ENCODE peak calls at places on chromosomes 7 and 10, in ten cellular contexts. N, V, C, K, L, O, T, H, P and S are unnamed samples.

GRCh38 chr7:134140889-134141867 is 14.0 kb downstream of the LRGUK start:
- DNase-seq in C (peak), P (peak), N (peak), T (peak), V (peak), H (peak), O (peak), K (no peak), L (peak), S (peak)

GRCh38 chr7:88391247-88391646 is 84.6 kb upstream of the STEAP4 start:
- DNase-seq in C (no peak), V (no peak), K (no peak), H (no peak), L (no peak), O (no peak), N (no peak), T (no peak), P (no peak), S (no peak)

GRCh38 chr10:86663046-86663345 is 5.3 kb upstream of the LDB3 start:
- DNase-seq in P (no peak), C (no peak), H (no peak), T (no peak), K (no peak), V (no peak), N (no peak), O (no peak), L (no peak), S (peak)

GRCh38 chr10:32972929-32973328 is 14.9 kb upstream of the ITGB1 start:
- DNase-seq in T (no peak), H (no peak), N (no peak), L (no peak), C (no peak), O (no peak), P (no peak), V (no peak), K (no peak), S (no peak)

GRCh38 chr10:44316187-44316921 is 68.5 kb downstream of the CXCL12 start:
- DNase-seq in O (no peak), L (no peak), V (no peak), T (no peak), H (no peak), N (no peak), P (no peak), C (no peak), K (no peak), S (no peak)

GRCh38 chr7:131370523-131370968 is 42.9 kb downstream of the MKLN1 start:
- DNase-seq in K (no peak), C (no peak), H (peak), N (no peak), L (no peak), V (no peak), P (no peak), T (no peak), O (peak), S (no peak)

GRCh38 chr10:132728321-132728720 is 57.6 kb downstream of the NKX6-2 start:
- DNase-seq in C (no peak), O (no peak), P (no peak), T (no peak), L (no peak), N (no peak), H (no peak), V (no peak), K (no peak), S (no peak)

GRCh38 chr10:62323751-62324150 is 50.4 kb upstream of the ZNF365 start:
- DNase-seq in K (no peak), V (no peak), C (no peak), L (no peak), T (no peak), H (no peak), P (no peak), O (no peak), N (no peak), S (no peak)

GRCh38 chr7:4714767-4715384 is 32.8 kb downstream of the FOXK1 start:
- DNase-seq in V (no peak), L (no peak), C (no peak), K (no peak), N (no peak), O (no peak), P (no peak), T (no peak), H (no peak), S (no peak)

GRCh38 chr10:128275405-128275804 is 149.2 kb upstream of the MKI67 start:
- DNase-seq in V (no peak), H (no peak), C (no peak), N (no peak), O (no peak), K (no peak), L (no peak), T (no peak), P (no peak), S (no peak)

GRCh38 chr10:67790534-67791408 is 47.2 kb downstream of the DNAJC12 start:
- DNase-seq in L (no peak), C (no peak), V (no peak), K (no peak), N (no peak), T (no peak), P (no peak), H (peak), O (no peak), S (no peak)

GRCh38 chr10:110137142-110137545 is 70.3 kb upstream of the MXI1 start:
- DNase-seq in K (peak), V (no peak), N (no peak), O (peak), H (peak), T (no peak), P (peak), C (no peak), L (peak), S (no peak)

GRCh38 chr7:136958016-136958415 is 89.6 kb downstream of the CHRM2 start:
- DNase-seq in N (no peak), O (no peak), T (no peak), K (no peak), H (peak), P (no peak), V (no peak), C (no peak), L (no peak), S (no peak)

GRCh38 chr10:45446858-45447257 is 72.8 kb downstream of the ALOX5 start:
- DNase-seq in V (no peak), T (no peak), H (no peak), N (no peak), O (no peak), P (no peak), K (no peak), L (no peak), C (no peak), S (no peak)

GRCh38 chr10:28130267-28130666 is 131.4 kb upstream of the ODAD2 start:
- DNase-seq in H (peak), N (no peak), L (no peak), V (no peak), O (no peak), P (no peak), C (no peak), T (no peak), K (no peak), S (no peak)

GRCh38 chr7:45985902-45986301 is 64.8 kb upstream of the IGFBP3 start:
- DNase-seq in N (no peak), T (no peak), L (no peak), O (peak), P (no peak), H (peak), K (no peak), C (no peak), V (no peak), S (no peak)

GRCh38 chr7:133650067-133650466 is 397.2 kb downstream of the EXOC4 start:
- DNase-seq in T (no peak), P (no peak), K (no peak), L (no peak), N (no peak), O (no peak), V (no peak), C (no peak), H (peak), S (no peak)

GRCh38 chr10:33330543-33331019 is 3.9 kb downstream of the NRP1 start:
- DNase-seq in K (peak), L (peak), C (peak), T (peak), N (peak), O (peak), H (peak), P (peak), V (peak), S (peak)

GRCh38 chr10:82914655-82915136 is 1039.7 kb downstream of the NRG3 start:
- DNase-seq in O (no peak), K (no peak), T (no peak), H (no peak), V (no peak), L (no peak), C (no peak), P (no peak), N (no peak), S (no peak)

GRCh38 chr7:151999337-152000090 is 26.0 kb upstream of the GALNT11 start:
- DNase-seq in L (no peak), O (no peak), V (no peak), K (no peak), H (no peak), P (no peak), T (no peak), C (no peak), N (no peak), S (no peak)

GRCh38 chr7:88291401-88292173 is 15.1 kb downstream of the STEAP4 start:
- DNase-seq in H (peak), C (no peak), T (no peak), P (no peak), O (no peak), K (peak), L (no peak), N (no peak), V (no peak), S (no peak)

GRCh38 chr7:28804990-28805389 is 153.1 kb downstream of the TRIL start:
- DNase-seq in K (no peak), L (no peak), C (no peak), O (peak), H (peak), V (no peak), N (no peak), P (no peak), T (no peak), S (no peak)

GRCh38 chr7:40058636-40059035 is 75.8 kb downstream of the MPLKIP start:
- DNase-seq in H (no peak), L (no peak), O (no peak), T (no peak), V (no peak), C (no peak), P (no peak), N (no peak), K (no peak), S (no peak)

GRCh38 chr10:12720217-12720981 is 281.1 kb downstream of the CCDC3 start:
- DNase-seq in K (peak), P (peak), C (peak), O (no peak), H (peak), T (no peak), V (peak), L (no peak), N (peak), S (peak)

GRCh38 chr7:20330797-20331230 is at the start of gene ITGB8:
- DNase-seq in N (peak), K (no peak), V (no peak), P (no peak), H (no peak), C (no peak), L (no peak), O (no peak), T (peak), S (peak)

GRCh38 chr10:102009801-102010425 is 46.1 kb downstream of the ARMH3 start:
- DNase-seq in V (peak), O (peak), H (peak), N (peak), C (peak), L (peak), P (peak), T (no peak), K (peak), S (no peak)

GRCh38 chr7:101720324-101720723 is 91.2 kb upstream of the MYL10 start:
- DNase-seq in H (no peak), L (no peak), O (no peak), C (no peak), P (no peak), N (no peak), K (no peak), T (no peak), V (no peak), S (no peak)

GRCh38 chr7:23298141-23298851 is 843 bp upstream of the MALSU1 start:
- DNase-seq in C (no peak), K (no peak), T (no peak), P (peak), H (peak), L (no peak), V (peak), N (no peak), O (no peak), S (no peak)
- H3K4me3 ChIP-seq in C (peak), K (peak), T (peak), P (peak), H (no peak), L (peak), V (peak), N (no peak), O (peak), S (peak)

GRCh38 chr7:94393251-94393758 is 1.4 kb upstream of the COL1A2 start:
- DNase-seq in H (no peak), C (peak), L (peak), O (no peak), K (no peak), V (peak), T (no peak), N (no peak), P (peak), S (peak)

GRCh38 chr7:94395141-94396041 is 696 bp downstream of the COL1A2 start:
- DNase-seq in V (peak), P (peak), C (peak), H (peak), O (peak), L (peak), T (no peak), N (peak), K (peak), S (no peak)

GRCh38 chr7:94396044-94396443 is 1.3 kb downstream of the COL1A2 start:
- DNase-seq in C (no peak), P (peak), L (no peak), H (peak), T (no peak), K (no peak), V (peak), N (no peak), O (peak), S (no peak)

GRCh38 chr7:94394058-94394398 is 667 bp upstream of the COL1A2 start:
- DNase-seq in H (no peak), V (peak), N (no peak), K (no peak), O (no peak), L (no peak), T (no peak), P (peak), C (peak), S (peak)

DNA sequence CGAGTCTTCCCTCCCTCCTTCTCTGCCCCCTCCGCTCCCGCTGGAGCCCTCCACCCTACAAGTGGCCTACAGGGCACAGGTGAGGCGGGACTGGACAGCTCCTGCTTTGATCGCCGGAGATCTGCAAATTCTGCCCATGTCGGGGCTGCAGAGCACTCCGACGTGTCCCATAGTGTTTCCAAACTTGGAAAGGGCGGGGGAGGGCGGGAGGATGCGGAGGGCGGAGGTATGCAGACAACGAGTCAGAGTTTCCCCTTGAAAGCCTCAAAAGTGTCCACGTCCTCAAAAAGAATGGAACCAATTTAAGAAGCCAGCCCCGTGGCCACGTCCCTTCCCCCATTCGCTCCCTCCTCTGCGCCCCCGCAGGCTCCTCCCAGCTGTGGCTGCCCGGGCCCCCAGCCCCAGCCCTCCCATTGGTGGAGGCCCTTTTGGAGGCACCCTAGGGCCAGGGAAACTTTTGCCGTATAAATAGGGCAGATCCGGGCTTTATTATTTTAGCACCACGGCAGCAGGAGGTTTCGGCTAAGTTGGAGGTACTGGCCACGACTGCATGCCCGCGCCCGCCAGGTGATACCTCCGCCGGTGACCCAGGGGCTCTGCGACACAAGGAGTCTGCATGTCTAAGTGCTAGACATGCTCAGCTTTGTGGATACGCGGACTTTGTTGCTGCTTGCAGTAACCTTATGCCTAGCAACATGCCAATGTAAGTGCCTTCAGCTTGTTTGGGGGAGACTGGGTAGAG is at the start of gene COL1A2:
- DNase-seq in H (peak), N (peak), P (peak), K (no peak), C (peak), O (peak), L (peak), T (no peak), V (peak), S (peak)
- H3K4me3 ChIP-seq in H (peak), N (peak), P (peak), K (peak), C (peak), O (peak), L (peak), T (peak), V (peak), S (peak)

DNA sequence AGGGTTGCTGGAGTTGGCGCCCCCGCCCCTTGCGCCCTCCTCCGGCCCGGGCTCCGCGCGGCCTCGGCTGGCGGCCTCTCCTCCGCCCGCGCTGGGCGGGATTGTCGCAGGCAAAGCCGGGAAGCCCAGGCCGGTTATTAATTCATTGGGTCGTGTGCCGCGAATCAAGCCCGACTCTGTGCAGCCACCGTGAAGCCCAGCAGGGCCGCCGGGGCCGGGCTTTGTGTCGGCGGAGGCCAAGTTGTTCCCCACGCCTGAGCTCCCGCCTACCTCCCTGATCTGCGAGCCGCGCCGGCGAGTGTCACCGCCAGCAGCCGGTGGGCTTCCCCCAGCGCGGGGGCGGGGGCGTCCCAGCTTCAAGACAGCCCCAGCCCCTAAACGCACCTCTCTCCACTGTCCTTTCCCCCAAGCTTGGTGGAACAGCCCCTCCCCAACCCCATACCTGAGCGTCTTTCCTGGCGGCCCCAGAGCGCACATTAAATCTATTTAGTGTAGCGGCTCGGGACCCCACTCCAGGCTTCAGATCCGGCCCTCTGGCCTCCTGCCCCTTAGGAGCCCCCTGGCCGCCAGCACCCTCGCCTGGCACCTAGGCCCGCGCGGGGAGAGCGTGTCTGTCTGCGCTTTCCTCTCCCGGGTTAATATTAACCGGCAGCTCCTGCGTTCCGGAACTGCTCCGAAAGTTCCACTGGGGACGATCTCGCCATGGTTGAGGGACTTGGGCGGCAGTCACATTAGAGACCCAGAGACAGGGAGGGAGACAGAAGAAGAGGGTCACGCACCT is 3.5 kb downstream of the SHH start:
- DNase-seq in L (no peak), P (no peak), T (no peak), N (no peak), H (no peak), C (no peak), O (no peak), K (no peak), V (no peak), S (no peak)
- H3K4me3 ChIP-seq in L (peak), P (peak), T (peak), N (no peak), H (no peak), C (peak), O (no peak), K (no peak), V (no peak), S (peak)

GRCh38 chr10:77385315-77385714 is 252.3 kb downstream of the KCNMA1 start:
- DNase-seq in H (no peak), T (no peak), P (no peak), O (no peak), C (no peak), V (no peak), K (no peak), L (no peak), N (no peak), S (no peak)

GRCh38 chr10:77388571-77388970 is 249.0 kb downstream of the KCNMA1 start:
- DNase-seq in H (no peak), P (no peak), V (no peak), N (no peak), C (no peak), O (no peak), L (no peak), T (no peak), K (no peak), S (no peak)

GRCh38 chr10:77387247-77387646 is 250.4 kb downstream of the KCNMA1 start:
- DNase-seq in K (no peak), T (no peak), O (no peak), L (no peak), H (no peak), N (no peak), V (no peak), C (no peak), P (no peak), S (no peak)

GRCh38 chr10:77386365-77386764 is 251.2 kb downstream of the KCNMA1 start:
- DNase-seq in V (no peak), N (no peak), T (no peak), C (no peak), L (no peak), H (no peak), O (no peak), P (no peak), K (no peak), S (no peak)

GRCh38 chr10:77386833-77387232 is 250.8 kb downstream of the KCNMA1 start:
- DNase-seq in C (no peak), T (no peak), V (peak), H (peak), P (no peak), N (no peak), K (no peak), L (no peak), O (no peak), S (no peak)
- H3K4me3 ChIP-seq in C (no peak), T (no peak), V (no peak), H (no peak), P (no peak), N (no peak), K (no peak), L (no peak), O (no peak), S (no peak)

GRCh38 chr10:103789771-103790201 is 65.6 kb downstream of the SH3PXD2A start:
- DNase-seq in L (no peak), K (peak), C (no peak), V (no peak), O (no peak), N (peak), T (no peak), P (no peak), H (no peak), S (no peak)

GRCh38 chr10:103789141-103789540 is 66.2 kb downstream of the SH3PXD2A start:
- DNase-seq in K (no peak), O (no peak), H (no peak), P (no peak), L (no peak), C (no peak), T (no peak), V (no peak), N (no peak), S (no peak)

GRCh38 chr10:103791858-103792257 is 63.5 kb downstream of the SH3PXD2A start:
- DNase-seq in L (no peak), V (no peak), O (no peak), K (no peak), P (no peak), T (peak), N (no peak), H (no peak), C (no peak), S (peak)

GRCh38 chr10:103791291-103791690 is 64.1 kb downstream of the SH3PXD2A start:
- DNase-seq in V (no peak), C (no peak), L (no peak), T (peak), P (no peak), O (no peak), N (no peak), H (no peak), K (no peak), S (peak)

GRCh38 chr10:103790580-103790979 is 64.8 kb downstream of the SH3PXD2A start:
- DNase-seq in K (no peak), L (no peak), T (no peak), P (no peak), N (no peak), V (no peak), O (no peak), H (no peak), C (no peak), S (no peak)
- H3K4me3 ChIP-seq in K (no peak), L (no peak), T (no peak), P (no peak), N (no peak), V (no peak), O (no peak), H (no peak), C (no peak), S (no peak)